ENCODE peak calls at places on chromosome 9, in five cellular contexts. Q, L, Y, D and Z are unnamed samples.

GRCh38 chr9:30310711-30311110 is 2073.7 kb upstream of the ACO1 start:
- DNase-seq in Q (no peak), L (no peak), Y (no peak), D (no peak), Z (no peak)

GRCh38 chr9:120362446-120362845 is 217.5 kb downstream of the CDK5RAP2 start:
- DNase-seq in Q (no peak), L (no peak), Y (no peak), D (no peak), Z (peak; percentile 50)

GRCh38 chr9:94757158-94757557 is 30.7 kb downstream of the AOPEP start:
- DNase-seq in Q (no peak), L (peak; percentile 61), Y (no peak), D (no peak), Z (peak; percentile 62)

GRCh38 chr9:94298949-94299599 is 29.4 kb downstream of the NUTM2F start:
- DNase-seq in Q (no peak), L (no peak), Y (no peak), D (no peak), Z (no peak)

GRCh38 chr9:76158713-76159112 is 235.5 kb downstream of the RFK start:
- DNase-seq in Q (no peak), L (no peak), Y (no peak), D (no peak), Z (no peak)

GRCh38 chr9:112757300-112757883 is 6.8 kb downstream of the SNX30 start:
- DNase-seq in Q (no peak), L (no peak), Y (no peak), D (no peak), Z (peak; percentile 45)

GRCh38 chr9:95981741-95982390 is 106.4 kb downstream of the ERCC6L2 start:
- DNase-seq in Q (peak; percentile 50), L (no peak), Y (no peak), D (no peak), Z (no peak)

GRCh38 chr9:22528485-22528884 is 81.9 kb downstream of the DMRTA1 start:
- DNase-seq in Q (no peak), L (peak; percentile 53), Y (no peak), D (no peak), Z (peak; percentile 24)

GRCh38 chr9:134545213-134546211 is 96.1 kb upstream of the COL5A1 start:
- DNase-seq in Q (no peak), L (no peak), Y (no peak), D (no peak), Z (peak; percentile 72)

GRCh38 chr9:3179716-3180115 is 335.8 kb upstream of the PUM3 start:
- DNase-seq in Q (no peak), L (no peak), Y (no peak), D (no peak), Z (no peak)

GRCh38 chr9:26833792-26834191 is 58.8 kb downstream of the CAAP1 start:
- DNase-seq in Q (no peak), L (peak; percentile 68), Y (peak; percentile 53), D (peak; percentile 21), Z (no peak)

GRCh38 chr9:1267581-1267980 is 217.4 kb downstream of the DMRT2 start:
- DNase-seq in Q (no peak), L (no peak), Y (no peak), D (no peak), Z (no peak)

GRCh38 chr9:84851935-84852585 is 182.5 kb downstream of the NTRK2 start:
- DNase-seq in Q (peak; percentile 65), L (peak; percentile 97), Y (peak; percentile 81), D (peak; percentile 54), Z (peak; percentile 11)

GRCh38 chr9:118618091-118618490 is 751.1 kb downstream of the BRINP1 start:
- DNase-seq in Q (no peak), L (no peak), Y (no peak), D (no peak), Z (no peak)

GRCh38 chr9:78301466-78301865 is 4.5 kb downstream of the PSAT1 start:
- DNase-seq in Q (no peak), L (no peak), Y (no peak), D (no peak), Z (peak; percentile 20)

GRCh38 chr9:130871395-130872057 is 25.1 kb downstream of the QRFP start:
- DNase-seq in Q (no peak), L (no peak), Y (no peak), D (no peak), Z (no peak)

GRCh38 chr9:37892063-37892462 is 11.9 kb downstream of the SLC25A51 start:
- DNase-seq in Q (no peak), L (no peak), Y (no peak), D (no peak), Z (no peak)

GRCh38 chr9:40909821-40910220 is 218.7 kb downstream of the FOXD4L6 start:
- DNase-seq in Q (no peak), L (no peak), Y (no peak), D (no peak), Z (no peak)

GRCh38 chr9:91273853-91274552 is 87.7 kb downstream of the AUH start:
- DNase-seq in Q (no peak), L (peak; percentile 13), Y (no peak), D (no peak), Z (peak; percentile 80)

GRCh38 chr9:6667633-6668280 is 22.2 kb upstream of the GLDC start:
- DNase-seq in Q (no peak), L (peak; percentile 46), Y (no peak), D (no peak), Z (peak; percentile 44)

GRCh38 chr9:120910643-120911042 is 16.0 kb downstream of the TRAF1 start:
- DNase-seq in Q (no peak), L (no peak), Y (no peak), D (no peak), Z (no peak)

GRCh38 chr9:123438821-123439220 is 82.8 kb downstream of the CRB2 start:
- DNase-seq in Q (peak; percentile 77), L (peak; percentile 72), Y (peak; percentile 49), D (peak; percentile 41), Z (peak; percentile 13)

GRCh38 chr9:114507726-114508125 is 2.5 kb upstream of the WHRN start:
- DNase-seq in Q (peak; percentile 32), L (peak; percentile 65), Y (no peak), D (no peak), Z (peak; percentile 16)

GRCh38 chr9:37988041-37988440 is 81.0 kb downstream of the SHB start:
- DNase-seq in Q (no peak), L (no peak), Y (no peak), D (no peak), Z (no peak)

GRCh38 chr9:99090366-99091130 is 14.4 kb upstream of the TGFBR1 start:
- DNase-seq in Q (no peak), L (no peak), Y (no peak), D (no peak), Z (no peak)

GRCh38 chr9:107251756-107252322 is 31.2 kb upstream of the RAD23B start:
- DNase-seq in Q (no peak), L (no peak), Y (no peak), D (no peak), Z (peak; percentile 95)

GRCh38 chr9:123033352-123033751 is at the start of gene GPR21:
- DNase-seq in Q (peak; percentile 53), L (peak; percentile 16), Y (no peak), D (no peak), Z (no peak)

GRCh38 chr9:98775831-98776441 is 20.4 kb downstream of the ANKS6 start:
- DNase-seq in Q (peak; percentile 65), L (peak; percentile 89), Y (peak; percentile 71), D (no peak), Z (peak; percentile 79)

GRCh38 chr9:78775889-78776288 is 479.0 kb downstream of the PSAT1 start:
- DNase-seq in Q (no peak), L (no peak), Y (no peak), D (no peak), Z (no peak)

GRCh38 chr9:93108301-93109041 is 12.5 kb downstream of the CARD19 start:
- DNase-seq in Q (no peak), L (no peak), Y (no peak), D (no peak), Z (no peak)

GRCh38 chr9:136562746-136563506 is 17.1 kb upstream of the NOTCH1 start:
- DNase-seq in Q (no peak), L (no peak), Y (no peak), D (no peak), Z (no peak)
- H2BK15ac ChIP-seq in Q (peak overlapping the region; percentile 13), L (no peak overlapping the region), Y (no peak overlapping the region), D (peak overlapping the region; percentile 18), Z (no peak overlapping the region)

GRCh38 chr9:82599550-82599949 is 463.4 kb downstream of the RASEF start:
- DNase-seq in Q (no peak), L (no peak), Y (no peak), D (no peak), Z (no peak)

GRCh38 chr9:82604947-82605656 is 457.8 kb downstream of the RASEF start:
- DNase-seq in Q (no peak), L (no peak), Y (no peak), D (no peak), Z (peak; percentile 72)

GRCh38 chr9:82600536-82601271 is 462.2 kb downstream of the RASEF start:
- DNase-seq in Q (no peak), L (no peak), Y (no peak), D (no peak), Z (no peak)

GRCh38 chr9:82598254-82599039 is 464.5 kb downstream of the RASEF start:
- DNase-seq in Q (no peak), L (no peak), Y (no peak), D (no peak), Z (peak; percentile 12)

DNA sequence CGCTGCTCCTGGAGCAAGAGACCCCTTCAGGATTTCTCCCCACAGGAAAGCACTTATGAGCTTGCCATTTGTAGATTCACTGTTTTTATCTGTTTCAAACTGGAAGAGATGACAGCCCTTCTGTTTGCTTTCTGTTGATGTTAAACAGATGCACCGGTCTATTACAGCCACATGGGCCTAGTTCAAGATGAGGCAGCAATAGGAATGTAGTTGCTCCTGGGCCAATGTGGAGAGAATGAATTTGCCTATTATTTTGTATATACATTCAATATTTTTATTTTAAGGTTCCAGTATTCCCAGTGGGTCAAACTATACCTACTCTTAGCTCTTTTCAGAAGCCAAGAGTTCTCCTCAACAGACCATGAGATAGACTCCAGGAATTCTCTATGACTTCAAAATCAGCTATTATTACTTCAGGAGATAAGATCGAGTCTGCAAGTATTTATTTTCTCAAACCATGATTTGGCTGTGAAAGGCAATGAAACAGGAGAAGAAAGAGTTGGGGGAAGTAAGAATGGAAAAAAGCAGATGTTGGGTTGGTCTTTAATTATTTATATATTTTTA is 461.6 kb downstream of the RASEF start:
- DNase-seq in Q (no peak), L (no peak), Y (no peak), D (no peak), Z (peak; percentile 74)
- H2BK15ac ChIP-seq in Q (no peak overlapping the region), L (no peak overlapping the region), Y (no peak overlapping the region), D (no peak overlapping the region), Z (no peak overlapping the region)

GRCh38 chr9:15135167-15135792 is 171.7 kb downstream of the TTC39B start:
- DNase-seq in Q (peak; percentile 82), L (peak; percentile 95), Y (peak; percentile 83), D (no peak), Z (peak; percentile 69)
- H2BK15ac ChIP-seq in Q (no peak overlapping the region), L (peak overlapping the region; percentile 92), Y (no peak overlapping the region), D (no peak overlapping the region), Z (no peak overlapping the region)

GRCh38 chr9:136565075-136565721 is 19.4 kb upstream of the NOTCH1 start:
- DNase-seq in Q (no peak), L (no peak), Y (no peak), D (no peak), Z (no peak)

GRCh38 chr9:136565722-136566552 is 20.1 kb upstream of the NOTCH1 start:
- DNase-seq in Q (no peak), L (no peak), Y (no peak), D (no peak), Z (no peak)

GRCh38 chr9:136566899-136567298 is 21.1 kb upstream of the NOTCH1 start:
- DNase-seq in Q (no peak), L (no peak), Y (no peak), D (no peak), Z (no peak)

GRCh38 chr9:136567651-136568287 is 21.9 kb upstream of the NOTCH1 start:
- DNase-seq in Q (no peak), L (peak; percentile 96), Y (peak; percentile 77), D (no peak), Z (peak; percentile 81)

GRCh38 chr9:136566553-136566895 is 20.7 kb upstream of the NOTCH1 start:
- DNase-seq in Q (no peak), L (no peak), Y (no peak), D (no peak), Z (no peak)
- H2BK15ac ChIP-seq in Q (peak overlapping the region; percentile 65), L (no peak overlapping the region), Y (no peak overlapping the region), D (no peak overlapping the region), Z (no peak overlapping the region)